ENCODE peak calls at places on chromosomes 4 and X, in six cellular contexts. Q, W, Z, B, R and J are unnamed samples.

GRCh38 chr4:94412019-94413017 is 39.4 kb upstream of the PDLIM5 start:
- DNase-seq in B (no peak), Q (no peak), Z (peak; percentile 73), R (no peak), W (peak; percentile 13), J (peak; percentile 76)

GRCh38 chrX:18173494-18174180 is 47.0 kb downstream of the BEND2 start:
- DNase-seq in W (peak; percentile 63), B (no peak), Q (no peak), Z (no peak), R (no peak), J (no peak)

GRCh38 chr4:89277412-89277811 is 30.2 kb downstream of the GPRIN3 start:
- DNase-seq in R (no peak), Q (no peak), W (no peak), B (no peak), Z (no peak), J (no peak)

GRCh38 chr4:88244821-88245579 is 39.4 kb downstream of the PPM1K start:
- DNase-seq in W (no peak), B (peak; percentile 42), R (no peak), Q (no peak), Z (no peak), J (no peak)

GRCh38 chrX:16462912-16463311 is 187.0 kb upstream of the S100G start:
- DNase-seq in Q (no peak), B (no peak), Z (no peak), R (no peak), W (no peak), J (no peak)

GRCh38 chr4:137961051-137961438 is 281.1 kb downstream of the SLC7A11 start:
- DNase-seq in W (no peak), Q (peak; percentile 10), Z (no peak), R (no peak), B (no peak), J (no peak)

GRCh38 chrX:67555578-67556203 is 11.9 kb downstream of the AR start:
- DNase-seq in Z (peak; percentile 8), R (no peak), B (peak; percentile 46), Q (peak; percentile 45), W (peak; percentile 41), J (no peak)

GRCh38 chrX:69158166-69159040 is 6.8 kb downstream of the PJA1 start:
- DNase-seq in W (peak; percentile 34), R (no peak), B (no peak), Z (peak; percentile 23), Q (peak; percentile 65), J (no peak)

GRCh38 chrX:2397229-2397628 is 103.5 kb downstream of the DHRSX start:
- DNase-seq in W (no peak), R (no peak), B (no peak), Z (no peak), Q (no peak), J (no peak)

GRCh38 chr4:118712872-118713271 is 27.7 kb downstream of the METTL14 start:
- DNase-seq in R (no peak), W (no peak), Z (no peak), Q (no peak), B (no peak), J (no peak)

GRCh38 chrX:97705936-97706335 is 822.2 kb downstream of the RPA4 start:
- DNase-seq in R (no peak), W (no peak), B (no peak), Q (no peak), Z (no peak), J (no peak)

GRCh38 chr4:37662861-37663390 is 23.2 kb downstream of the RELL1 start:
- DNase-seq in B (no peak), Q (no peak), W (no peak), Z (peak; percentile 81), R (no peak), J (no peak)

GRCh38 chr4:99457270-99457669 is 22.1 kb upstream of the ADH7 start:
- DNase-seq in R (no peak), Q (no peak), Z (no peak), W (no peak), B (no peak), J (no peak)

GRCh38 chr4:139153411-139154133 is 23.4 kb downstream of the ELF2 start:
- DNase-seq in B (no peak), Q (no peak), W (no peak), Z (peak; percentile 86), R (no peak), J (no peak)

GRCh38 chr4:142285222-142285583 is 560.9 kb downstream of the INPP4B start:
- DNase-seq in B (no peak), Q (no peak), R (no peak), Z (no peak), W (no peak), J (no peak)

GRCh38 chrX:16585486-16586370 is 64.2 kb upstream of the S100G start:
- DNase-seq in R (no peak), W (no peak), B (no peak), Q (no peak), Z (no peak), J (no peak)

GRCh38 chr4:60619531-60620305 is 580.4 kb upstream of the ADGRL3 start:
- DNase-seq in Q (no peak), W (no peak), R (no peak), B (no peak), Z (no peak), J (no peak)

GRCh38 chr4:75432683-75433082 is 81.5 kb downstream of the RCHY1 start:
- DNase-seq in R (no peak), W (peak; percentile 10), Q (peak; percentile 38), B (no peak), Z (peak; percentile 46), J (peak; percentile 21)

GRCh38 chr4:59728496-59728895 is 1471.6 kb upstream of the ADGRL3 start:
- DNase-seq in Z (no peak), R (no peak), W (no peak), B (no peak), Q (no peak), J (no peak)

GRCh38 chr4:72376901-72377300 is 192.1 kb downstream of the ADAMTS3 start:
- DNase-seq in Z (no peak), Q (no peak), B (no peak), R (no peak), W (no peak), J (no peak)

GRCh38 chr4:106773106-106773905 is 262.8 kb downstream of the DKK2 start:
- DNase-seq in R (no peak), Q (no peak), W (no peak), B (no peak), Z (no peak), J (no peak)

GRCh38 chr4:164779811-164780216 is 25.9 kb downstream of the SMIM31 start:
- DNase-seq in R (peak; percentile 30), B (peak; percentile 64), Q (peak; percentile 42), W (peak; percentile 7), Z (peak; percentile 13), J (peak; percentile 41)

GRCh38 chr4:181612240-181612639 is 631.0 kb upstream of the TENM3 start:
- DNase-seq in W (no peak), Z (no peak), Q (no peak), B (no peak), R (no peak), J (no peak)
- TF ChIP-seq YY1 in W (no peak), Z (no peak), Q (no peak), B (no peak), R (no peak), J (no peak)

DNA sequence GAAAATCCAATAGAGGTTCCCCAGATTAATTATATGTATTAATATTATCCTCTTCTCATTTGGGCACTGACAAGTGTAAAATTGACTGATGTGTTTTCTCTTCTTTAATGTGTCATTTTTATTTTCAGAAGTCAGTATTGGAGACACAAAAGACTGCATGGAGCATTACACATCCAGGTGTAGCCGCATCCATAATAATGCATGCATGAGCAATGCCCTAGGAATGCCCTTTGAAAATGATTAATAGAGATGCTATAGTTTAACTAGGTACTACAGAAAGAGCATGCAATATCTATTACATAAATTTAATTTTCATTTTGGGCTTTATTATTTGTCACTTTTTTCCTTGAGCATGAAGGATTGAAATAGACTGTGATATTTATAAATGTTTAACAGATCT is 509.9 kb downstream of the SPOCK3 start:
- DNase-seq in W (no peak), Q (no peak), B (no peak), R (no peak), Z (no peak), J (no peak)
- H3K27ac ChIP-seq in W (no peak overlapping the region), Q (no peak overlapping the region), B (no peak overlapping the region), R (no peak overlapping the region), Z (no peak overlapping the region), J (no peak overlapping the region)

DNA sequence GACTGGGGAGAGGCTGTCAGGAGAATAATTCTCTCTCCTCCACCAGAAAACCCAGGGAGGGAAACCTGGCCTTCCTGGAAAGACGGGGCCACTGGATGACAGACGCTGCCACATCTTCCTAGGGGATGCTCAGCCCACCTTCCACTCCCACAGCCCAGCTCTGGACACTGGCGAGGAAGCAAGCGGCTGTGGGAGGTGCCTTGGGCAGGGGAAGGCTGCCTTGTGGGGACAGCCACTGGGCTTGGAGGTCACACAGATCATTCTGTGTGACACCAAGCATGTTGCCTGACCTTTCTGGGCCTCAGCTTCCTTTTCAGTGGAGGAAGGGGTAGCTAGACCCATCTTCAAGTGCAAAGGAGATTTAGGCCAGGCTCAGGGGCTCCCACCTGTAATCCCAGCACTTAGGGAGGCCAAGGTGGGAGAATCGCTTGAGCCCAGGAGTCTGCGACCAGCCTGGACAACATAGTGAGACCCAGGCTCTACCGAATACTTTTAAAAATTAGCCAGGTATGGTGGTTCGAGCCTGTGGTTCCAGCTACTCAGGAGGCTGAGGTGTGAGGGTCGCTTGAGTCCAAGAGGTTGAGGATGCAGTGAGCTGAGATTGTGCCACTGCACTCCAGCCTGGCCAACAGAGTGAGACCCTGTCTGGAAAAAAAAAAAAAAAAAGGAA is 9.8 kb upstream of the MSX1 start:
- DNase-seq in W (no peak), Z (no peak), B (no peak), Q (no peak), R (no peak), J (no peak)
- TF ChIP-seq YY1 in W (no peak), Z (no peak), B (no peak), Q (no peak), R (no peak), J (no peak)

GRCh38 chrX:115895678-115896329 is 274.7 kb upstream of the AGTR2 start:
- DNase-seq in B (peak; percentile 20), W (no peak), R (no peak), Q (no peak), Z (peak; percentile 3), J (no peak)

GRCh38 chrX:115892787-115893671 is 277.5 kb upstream of the AGTR2 start:
- DNase-seq in Q (peak; percentile 70), R (peak; percentile 73), B (peak; percentile 44), Z (peak; percentile 73), W (peak; percentile 35), J (peak; percentile 40)

GRCh38 chrX:115889121-115889890 is 281.2 kb upstream of the AGTR2 start:
- DNase-seq in R (no peak), W (no peak), Z (no peak), B (peak; percentile 11), Q (no peak), J (no peak)

GRCh38 chrX:115894087-115894486 is 276.5 kb upstream of the AGTR2 start:
- DNase-seq in W (no peak), B (peak; percentile 33), Q (peak; percentile 62), Z (peak; percentile 63), R (peak; percentile 58), J (peak; percentile 2)

DNA sequence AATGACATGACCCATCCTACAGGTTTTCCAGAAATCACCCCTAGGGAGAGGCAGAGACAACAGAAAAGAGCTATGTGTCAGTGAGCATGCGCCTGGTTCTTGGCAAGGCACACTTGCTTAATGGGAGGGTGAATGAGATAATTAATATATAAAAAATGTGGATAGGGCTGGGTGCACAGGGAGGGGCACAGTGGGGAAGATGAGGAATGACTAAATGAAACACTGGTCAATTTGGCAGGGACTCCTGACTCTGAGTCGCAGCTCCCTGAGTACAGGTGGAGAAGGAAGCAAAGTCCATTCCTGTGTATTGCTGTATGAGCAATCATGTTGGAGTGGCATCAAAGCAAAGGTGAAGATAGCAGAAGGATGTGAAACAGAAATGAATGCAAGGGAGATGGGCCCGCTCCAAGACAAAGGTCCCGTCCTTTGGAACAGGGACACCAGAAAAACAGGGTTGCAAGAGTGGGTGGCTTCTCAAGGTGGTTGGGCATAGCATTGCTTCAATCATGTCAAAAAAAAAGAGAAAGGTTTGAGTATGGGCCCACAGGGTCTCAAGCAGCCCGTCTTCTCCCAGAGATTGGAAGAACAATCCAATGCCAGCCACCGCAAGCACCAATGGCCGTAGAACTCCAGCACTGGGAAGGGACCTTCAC is 278.4 kb upstream of the AGTR2 start:
- DNase-seq in W (no peak), R (no peak), B (peak; percentile 20), Q (no peak), Z (peak; percentile 24), J (peak; percentile 3)
- H3K27ac ChIP-seq in W (no peak overlapping the region), R (no peak overlapping the region), B (no peak overlapping the region), Q (no peak overlapping the region), Z (peak overlapping the region; percentile 58), J (no peak overlapping the region)